ENCODE peak calls at places on chromosomes 11 and 22, in four cellular contexts. G, X, H and R are unnamed samples.

GRCh38 chr11:9626778-9627394 is 37.0 kb upstream of the SWAP70 start:
- DNase-seq in G (peak), X (no peak), H (no peak), R (no peak)

GRCh38 chr22:37370306-37370979 is 56.8 kb downstream of the ELFN2 start:
- DNase-seq in G (no peak), X (no peak), H (peak), R (peak)

GRCh38 chr22:39216143-39216490 is 28.7 kb downstream of the PDGFB start:
- DNase-seq in G (no peak), X (no peak), H (peak), R (no peak)

GRCh38 chr11:993632-994167 is 42.8 kb downstream of the MUC6 start:
- DNase-seq in G (no peak), X (no peak), H (no peak), R (no peak)

GRCh38 chr22:48321986-48322545 is 1505.6 kb downstream of the BRD1 start:
- DNase-seq in G (no peak), X (no peak), H (no peak), R (no peak)

GRCh38 chr11:70016666-70017347 is 61.3 kb upstream of the ANO1 start:
- DNase-seq in G (no peak), X (no peak), H (no peak), R (no peak)

GRCh38 chr11:61747389-61748285 is 4.8 kb upstream of the MYRF start:
- DNase-seq in G (peak), X (peak), H (peak), R (peak)

GRCh38 chr22:44574581-44575343 is 76.7 kb upstream of the RTL6 start:
- DNase-seq in G (no peak), X (no peak), H (peak), R (peak)

GRCh38 chr11:2575611-2576051 is 124.2 kb downstream of the KCNQ1OT1 start:
- DNase-seq in G (no peak), X (no peak), H (peak), R (no peak)

GRCh38 chr22:24441406-24442351 is 14.3 kb downstream of the ADORA2A start:
- DNase-seq in G (no peak), X (no peak), H (peak), R (no peak)

GRCh38 chr22:23698094-23698493 is 7.3 kb downstream of the RGL4 start:
- DNase-seq in G (no peak), X (no peak), H (no peak), R (peak)

GRCh38 chr11:69419662-69420061 is 61.8 kb upstream of the LINC01488 start:
- DNase-seq in G (no peak), X (no peak), H (no peak), R (no peak)

GRCh38 chr11:65492637-65493366 is 6.0 kb upstream of the MALAT1 start:
- DNase-seq in G (peak), X (no peak), H (peak), R (no peak)

GRCh38 chr22:44037519-44038370 is 13.6 kb downstream of the PARVB start:
- DNase-seq in G (no peak), X (no peak), H (peak), R (no peak)

GRCh38 chr22:23243006-23243573 is 62.8 kb downstream of the BCR start:
- DNase-seq in G (peak), X (peak), H (no peak), R (no peak)

GRCh38 chr11:19472679-19473078 is 231.9 kb upstream of the E2F8 start:
- DNase-seq in G (no peak), X (no peak), H (no peak), R (no peak)

GRCh38 chr11:32838505-32839274 is 9.0 kb downstream of the PRRG4 start:
- DNase-seq in G (no peak), X (no peak), H (no peak), R (no peak)

GRCh38 chr11:130202818-130203671 is 43.5 kb downstream of the ST14 start:
- DNase-seq in G (no peak), X (no peak), H (peak), R (no peak)

GRCh38 chr11:699116-699508 is 3.5 kb downstream of the TMEM80 start:
- DNase-seq in G (no peak), X (no peak), H (no peak), R (no peak)

GRCh38 chr11:18775492-18776292 is 15.9 kb downstream of the PTPN5 start:
- DNase-seq in G (peak), X (peak), H (no peak), R (no peak)

GRCh38 chr11:114282488-114282887 is 13.7 kb upstream of the NNMT start:
- DNase-seq in G (no peak), X (no peak), H (no peak), R (no peak)

GRCh38 chr22:39343259-39344045 is 6.3 kb upstream of the SYNGR1 start:
- DNase-seq in G (peak), X (peak), H (peak), R (peak)

GRCh38 chr11:44814881-44815592 is 88.3 kb downstream of the TSPAN18 start:
- DNase-seq in G (no peak), X (no peak), H (no peak), R (no peak)

GRCh38 chr11:6457581-6458320 is 16.0 kb downstream of the TRIM3 start:
- DNase-seq in G (no peak), X (no peak), H (no peak), R (no peak)

GRCh38 chr11:111047376-111047775 is 198.1 kb upstream of the POU2AF2 start:
- DNase-seq in G (no peak), X (no peak), H (no peak), R (no peak)

GRCh38 chr11:48006301-48006992 is 26.1 kb downstream of the PTPRJ start:
- DNase-seq in G (peak), X (peak), H (peak), R (peak)

GRCh38 chr11:27910186-27910941 is 197.6 kb downstream of the KIF18A start:
- DNase-seq in G (no peak), X (no peak), H (no peak), R (no peak)

GRCh38 chr11:12803086-12803826 is 129.0 kb downstream of the TEAD1 start:
- DNase-seq in G (no peak), X (no peak), H (no peak), R (no peak)

GRCh38 chr11:40306938-40307548 is 1152.4 kb downstream of the LRRC4C start:
- DNase-seq in G (peak), X (no peak), H (no peak), R (no peak)

GRCh38 chr11:86148339-86148738 is 79.5 kb upstream of the PICALM start:
- DNase-seq in G (peak), X (no peak), H (no peak), R (no peak)